ENCODE peak calls at places on chromosomes 1 and 21, in five cellular contexts. One of them, this sample, is unnamed.

GRCh38 chr1:79044974-79045650 is 38.6 kb upstream of the ADGRL4 start:
- DNase-seq in HT1080: no peak
- DNase-seq in HT-29: peak; percentile 10
- DNase-seq in fibroblast of lung: no peak
- DNase-seq in ovary: no peak
- DNase-seq in this sample: peak; percentile 35

GRCh38 chr1:198903203-198903602 is 264.4 kb downstream of the PTPRC start:
- DNase-seq in HT1080: no peak
- DNase-seq in HT-29: no peak
- DNase-seq in fibroblast of lung: peak; percentile 74
- DNase-seq in ovary: no peak
- DNase-seq in this sample: peak; percentile 93

GRCh38 chr21:35641271-35642016 is 418.9 kb downstream of the SETD4 start:
- DNase-seq in HT1080: no peak
- DNase-seq in HT-29: no peak
- DNase-seq in fibroblast of lung: peak; percentile 46
- DNase-seq in ovary: no peak
- DNase-seq in this sample: no peak

GRCh38 chr21:44987301-44987885 is 47.6 kb downstream of the SLX9 start:
- DNase-seq in HT1080: no peak
- DNase-seq in HT-29: no peak
- DNase-seq in fibroblast of lung: no peak
- DNase-seq in ovary: no peak
- DNase-seq in this sample: no peak

GRCh38 chr1:205059660-205060059 is 16.6 kb downstream of the CNTN2 start:
- DNase-seq in HT1080: no peak
- DNase-seq in HT-29: no peak
- DNase-seq in fibroblast of lung: no peak
- DNase-seq in ovary: no peak
- DNase-seq in this sample: no peak

GRCh38 chr1:107230121-107230520 is 89.3 kb downstream of the NTNG1 start:
- DNase-seq in HT1080: no peak
- DNase-seq in HT-29: no peak
- DNase-seq in fibroblast of lung: no peak
- DNase-seq in ovary: no peak
- DNase-seq in this sample: no peak

GRCh38 chr1:40735234-40735633 is 43.7 kb downstream of the NFYC start:
- DNase-seq in HT1080: no peak
- DNase-seq in HT-29: no peak
- DNase-seq in fibroblast of lung: no peak
- DNase-seq in ovary: no peak
- DNase-seq in this sample: no peak

GRCh38 chr1:244276646-244277045 is 175.1 kb downstream of the ADSS2 start:
- DNase-seq in HT1080: no peak
- DNase-seq in HT-29: no peak
- DNase-seq in fibroblast of lung: no peak
- DNase-seq in ovary: no peak
- DNase-seq in this sample: no peak

GRCh38 chr1:56073614-56074356 is 505.6 kb downstream of the PLPP3 start:
- DNase-seq in HT1080: no peak
- DNase-seq in HT-29: no peak
- DNase-seq in fibroblast of lung: peak; percentile 94
- DNase-seq in ovary: peak; percentile 81
- DNase-seq in this sample: no peak

GRCh38 chr1:197200468-197200899 is 54.0 kb upstream of the ASPM start:
- DNase-seq in HT1080: peak; percentile 8
- DNase-seq in HT-29: no peak
- DNase-seq in fibroblast of lung: peak; percentile 37
- DNase-seq in ovary: no peak
- DNase-seq in this sample: no peak

GRCh38 chr1:174964261-174964984 is 35.3 kb upstream of the CACYBP start:
- DNase-seq in HT1080: no peak
- DNase-seq in HT-29: peak; percentile 51
- DNase-seq in fibroblast of lung: no peak
- DNase-seq in ovary: no peak
- DNase-seq in this sample: no peak

GRCh38 chr1:55255901-55256300 is 40.7 kb upstream of the USP24 start:
- DNase-seq in HT1080: no peak
- DNase-seq in HT-29: no peak
- DNase-seq in fibroblast of lung: no peak
- DNase-seq in ovary: no peak
- DNase-seq in this sample: no peak

GRCh38 chr1:151130837-151131586 is 15.4 kb downstream of the SEMA6C start:
- DNase-seq in HT1080: no peak
- DNase-seq in HT-29: no peak
- DNase-seq in fibroblast of lung: peak; percentile 88
- DNase-seq in ovary: peak; percentile 94
- DNase-seq in this sample: peak; percentile 71

GRCh38 chr1:26887125-26887524 is 3.0 kb downstream of the GPN2 start:
- DNase-seq in HT1080: peak; percentile 33
- DNase-seq in HT-29: peak; percentile 59
- DNase-seq in fibroblast of lung: peak; percentile 51
- DNase-seq in ovary: no peak
- DNase-seq in this sample: peak; percentile 48

GRCh38 chr1:28288487-28288886 is 29.2 kb downstream of the SESN2 start:
- DNase-seq in HT1080: no peak
- DNase-seq in HT-29: no peak
- DNase-seq in fibroblast of lung: no peak
- DNase-seq in ovary: no peak
- DNase-seq in this sample: no peak

GRCh38 chr21:37435120-37435519 is 68.5 kb downstream of the DYRK1A start:
- DNase-seq in HT1080: no peak
- DNase-seq in HT-29: no peak
- DNase-seq in fibroblast of lung: peak; percentile 95
- DNase-seq in ovary: peak; percentile 39
- DNase-seq in this sample: peak; percentile 95

GRCh38 chr1:214838351-214838750 is 235.4 kb downstream of the CENPF start:
- DNase-seq in HT1080: no peak
- DNase-seq in HT-29: no peak
- DNase-seq in fibroblast of lung: peak; percentile 37
- DNase-seq in ovary: no peak
- DNase-seq in this sample: no peak

GRCh38 chr1:213989071-213989739 is 1.4 kb downstream of the PROX1 start:
- DNase-seq in HT1080: no peak
- DNase-seq in HT-29: no peak
- DNase-seq in fibroblast of lung: no peak
- DNase-seq in ovary: peak; percentile 55
- DNase-seq in this sample: no peak

GRCh38 chr1:96365596-96365995 is 356.0 kb upstream of the PTBP2 start:
- DNase-seq in HT1080: no peak
- DNase-seq in HT-29: no peak
- DNase-seq in fibroblast of lung: peak; percentile 47
- DNase-seq in ovary: no peak
- DNase-seq in this sample: peak; percentile 25

GRCh38 chr1:67831850-67832513 is 1.3 kb downstream of the GNG12 start:
- DNase-seq in HT1080: peak; percentile 83
- DNase-seq in HT-29: peak; percentile 88
- DNase-seq in fibroblast of lung: peak; percentile 86
- DNase-seq in ovary: peak; percentile 62
- DNase-seq in this sample: peak; percentile 98

GRCh38 chr1:84272401-84272800 is 29.1 kb upstream of the SAMD13 start:
- DNase-seq in HT1080: no peak
- DNase-seq in HT-29: peak; percentile 84
- DNase-seq in fibroblast of lung: no peak
- DNase-seq in ovary: no peak
- DNase-seq in this sample: no peak